ENCODE peak calls at places on chromosomes 16 and 17, in nine cellular contexts. One of them, this sample, is unnamed.

GRCh38 chr16:88549671-88550643 is 20.2 kb upstream of the ZC3H18 start:
- DNase-seq in gastrocnemius medialis: no peak
- DNase-seq in esophagus squamous epithelium: no peak
- DNase-seq in A549: no peak
- DNase-seq in ovary: no peak
- DNase-seq in heart left ventricle: peak; percentile 45
- DNase-seq in GM12892: no peak
- DNase-seq in H1: no peak
- DNase-seq in sigmoid colon: no peak
- DNase-seq in this sample: no peak

GRCh38 chr16:2385441-2385840 is 43.8 kb upstream of the CCNF start:
- DNase-seq in A549: no peak
- DNase-seq in ovary: no peak
- DNase-seq in heart left ventricle: no peak
- DNase-seq in sigmoid colon: no peak
- DNase-seq in gastrocnemius medialis: no peak
- DNase-seq in GM12892: no peak
- DNase-seq in esophagus squamous epithelium: no peak
- DNase-seq in H1: no peak
- DNase-seq in this sample: no peak

GRCh38 chr16:68086860-68087268 is 1.7 kb downstream of the NFATC3 start:
- DNase-seq in sigmoid colon: no peak
- DNase-seq in esophagus squamous epithelium: no peak
- DNase-seq in ovary: no peak
- DNase-seq in gastrocnemius medialis: no peak
- DNase-seq in A549: no peak
- DNase-seq in heart left ventricle: no peak
- DNase-seq in H1: no peak
- DNase-seq in GM12892: no peak
- DNase-seq in this sample: no peak

GRCh38 chr17:74282587-74283370 is 8.7 kb downstream of the DNAI2 start:
- DNase-seq in GM12892: no peak
- DNase-seq in esophagus squamous epithelium: no peak
- DNase-seq in gastrocnemius medialis: no peak
- DNase-seq in heart left ventricle: no peak
- DNase-seq in ovary: no peak
- DNase-seq in A549: peak; percentile 38
- DNase-seq in H1: no peak
- DNase-seq in sigmoid colon: no peak
- DNase-seq in this sample: no peak

GRCh38 chr16:82715160-82715559 is 88.4 kb downstream of the CDH13 start:
- DNase-seq in ovary: no peak
- DNase-seq in esophagus squamous epithelium: no peak
- DNase-seq in GM12892: no peak
- DNase-seq in H1: no peak
- DNase-seq in A549: no peak
- DNase-seq in heart left ventricle: peak; percentile 34
- DNase-seq in sigmoid colon: no peak
- DNase-seq in gastrocnemius medialis: no peak
- DNase-seq in this sample: no peak

GRCh38 chr16:58727796-58728568 is 6.1 kb downstream of the GOT2 start:
- DNase-seq in esophagus squamous epithelium: no peak
- DNase-seq in gastrocnemius medialis: no peak
- DNase-seq in heart left ventricle: no peak
- DNase-seq in A549: no peak
- DNase-seq in sigmoid colon: no peak
- DNase-seq in H1: no peak
- DNase-seq in ovary: no peak
- DNase-seq in GM12892: no peak
- DNase-seq in this sample: no peak

GRCh38 chr17:8629371-8630226 is 926 bp downstream of the MYH10 start:
- DNase-seq in ovary: peak; percentile 63
- DNase-seq in sigmoid colon: peak; percentile 80
- DNase-seq in heart left ventricle: peak; percentile 46
- DNase-seq in GM12892: peak; percentile 11
- DNase-seq in H1: no peak
- DNase-seq in A549: peak; percentile 17
- DNase-seq in gastrocnemius medialis: no peak
- DNase-seq in esophagus squamous epithelium: no peak
- DNase-seq in this sample: peak; percentile 88

GRCh38 chr17:81956607-81957589 is 4.1 kb downstream of the NOTUM start:
- DNase-seq in GM12892: no peak
- DNase-seq in heart left ventricle: no peak
- DNase-seq in H1: no peak
- DNase-seq in sigmoid colon: no peak
- DNase-seq in esophagus squamous epithelium: no peak
- DNase-seq in ovary: no peak
- DNase-seq in A549: no peak
- DNase-seq in gastrocnemius medialis: no peak
- DNase-seq in this sample: no peak

GRCh38 chr17:40320771-40321501 is 12.0 kb downstream of the RARA start:
- DNase-seq in H1: no peak
- DNase-seq in sigmoid colon: peak; percentile 92
- DNase-seq in A549: no peak
- DNase-seq in gastrocnemius medialis: peak; percentile 59
- DNase-seq in GM12892: no peak
- DNase-seq in ovary: peak; percentile 83
- DNase-seq in esophagus squamous epithelium: no peak
- DNase-seq in heart left ventricle: peak; percentile 81
- DNase-seq in this sample: peak; percentile 96

GRCh38 chr17:61400786-61401279 is 1.2 kb downstream of the TBX2 start:
- DNase-seq in A549: no peak
- DNase-seq in H1: no peak
- DNase-seq in esophagus squamous epithelium: no peak
- DNase-seq in ovary: no peak
- DNase-seq in gastrocnemius medialis: no peak
- DNase-seq in sigmoid colon: peak; percentile 58
- DNase-seq in heart left ventricle: peak; percentile 18
- DNase-seq in GM12892: no peak
- DNase-seq in this sample: no peak

GRCh38 chr17:61398721-61399130 is 917 bp upstream of the TBX2 start:
- DNase-seq in H1: no peak
- DNase-seq in sigmoid colon: no peak
- DNase-seq in A549: no peak
- DNase-seq in esophagus squamous epithelium: no peak
- DNase-seq in gastrocnemius medialis: no peak
- DNase-seq in heart left ventricle: no peak
- DNase-seq in GM12892: no peak
- DNase-seq in ovary: no peak
- DNase-seq in this sample: no peak

GRCh38 chr17:61400058-61400785 is 579 bp downstream of the TBX2 start:
- DNase-seq in H1: no peak
- DNase-seq in ovary: peak; percentile 53
- DNase-seq in gastrocnemius medialis: no peak
- DNase-seq in esophagus squamous epithelium: no peak
- DNase-seq in GM12892: no peak
- DNase-seq in sigmoid colon: peak; percentile 60
- DNase-seq in heart left ventricle: peak; percentile 47
- DNase-seq in A549: peak; percentile 71
- DNase-seq in this sample: no peak

GRCh38 chr17:61401280-61402072 is 1.8 kb downstream of the TBX2 start:
- DNase-seq in GM12892: no peak
- DNase-seq in sigmoid colon: no peak
- DNase-seq in esophagus squamous epithelium: no peak
- DNase-seq in heart left ventricle: peak; percentile 25
- DNase-seq in A549: no peak
- DNase-seq in gastrocnemius medialis: no peak
- DNase-seq in H1: no peak
- DNase-seq in ovary: no peak
- DNase-seq in this sample: no peak

GRCh38 chr17:61399131-61400057 is at the start of gene TBX2:
- DNase-seq in gastrocnemius medialis: peak; percentile 19
- DNase-seq in A549: peak; percentile 92
- DNase-seq in H1: no peak
- DNase-seq in GM12892: no peak
- DNase-seq in ovary: peak; percentile 71
- DNase-seq in sigmoid colon: peak; percentile 78
- DNase-seq in esophagus squamous epithelium: no peak
- DNase-seq in heart left ventricle: peak; percentile 90
- DNase-seq in this sample: no peak
- TF ChIP-seq POLR2A in gastrocnemius medialis: no peak
- TF ChIP-seq POLR2A in A549: peak; percentile 43
- TF ChIP-seq POLR2A in H1: no peak
- TF ChIP-seq POLR2A in GM12892: no peak
- TF ChIP-seq POLR2A in ovary: no peak
- TF ChIP-seq POLR2A in sigmoid colon: no peak
- TF ChIP-seq POLR2A in esophagus squamous epithelium: peak; percentile 45
- TF ChIP-seq POLR2A in heart left ventricle: peak; percentile 50
- TF ChIP-seq POLR2A in this sample: no peak

GRCh38 chr17:42818379-42818778 is 5.7 kb downstream of the BECN1 start:
- DNase-seq in A549: no peak
- DNase-seq in sigmoid colon: no peak
- DNase-seq in H1: no peak
- DNase-seq in esophagus squamous epithelium: no peak
- DNase-seq in gastrocnemius medialis: no peak
- DNase-seq in GM12892: no peak
- DNase-seq in ovary: no peak
- DNase-seq in heart left ventricle: no peak
- DNase-seq in this sample: no peak

GRCh38 chr17:42809250-42809649 is 10.6 kb downstream of the CNTD1 start:
- DNase-seq in A549: peak; percentile 27
- DNase-seq in heart left ventricle: no peak
- DNase-seq in GM12892: no peak
- DNase-seq in esophagus squamous epithelium: no peak
- DNase-seq in ovary: peak; percentile 60
- DNase-seq in sigmoid colon: peak; percentile 87
- DNase-seq in gastrocnemius medialis: peak; percentile 24
- DNase-seq in H1: no peak
- DNase-seq in this sample: no peak

GRCh38 chr17:42819939-42820535 is 4.0 kb downstream of the BECN1 start:
- DNase-seq in esophagus squamous epithelium: no peak
- DNase-seq in heart left ventricle: peak; percentile 50
- DNase-seq in gastrocnemius medialis: no peak
- DNase-seq in H1: no peak
- DNase-seq in sigmoid colon: no peak
- DNase-seq in ovary: no peak
- DNase-seq in A549: peak; percentile 84
- DNase-seq in GM12892: no peak
- DNase-seq in this sample: no peak

GRCh38 chr17:42817866-42818265 is 6.2 kb downstream of the BECN1 start:
- DNase-seq in gastrocnemius medialis: no peak
- DNase-seq in heart left ventricle: no peak
- DNase-seq in sigmoid colon: no peak
- DNase-seq in GM12892: no peak
- DNase-seq in ovary: no peak
- DNase-seq in A549: no peak
- DNase-seq in H1: no peak
- DNase-seq in esophagus squamous epithelium: no peak
- DNase-seq in this sample: no peak

DNA sequence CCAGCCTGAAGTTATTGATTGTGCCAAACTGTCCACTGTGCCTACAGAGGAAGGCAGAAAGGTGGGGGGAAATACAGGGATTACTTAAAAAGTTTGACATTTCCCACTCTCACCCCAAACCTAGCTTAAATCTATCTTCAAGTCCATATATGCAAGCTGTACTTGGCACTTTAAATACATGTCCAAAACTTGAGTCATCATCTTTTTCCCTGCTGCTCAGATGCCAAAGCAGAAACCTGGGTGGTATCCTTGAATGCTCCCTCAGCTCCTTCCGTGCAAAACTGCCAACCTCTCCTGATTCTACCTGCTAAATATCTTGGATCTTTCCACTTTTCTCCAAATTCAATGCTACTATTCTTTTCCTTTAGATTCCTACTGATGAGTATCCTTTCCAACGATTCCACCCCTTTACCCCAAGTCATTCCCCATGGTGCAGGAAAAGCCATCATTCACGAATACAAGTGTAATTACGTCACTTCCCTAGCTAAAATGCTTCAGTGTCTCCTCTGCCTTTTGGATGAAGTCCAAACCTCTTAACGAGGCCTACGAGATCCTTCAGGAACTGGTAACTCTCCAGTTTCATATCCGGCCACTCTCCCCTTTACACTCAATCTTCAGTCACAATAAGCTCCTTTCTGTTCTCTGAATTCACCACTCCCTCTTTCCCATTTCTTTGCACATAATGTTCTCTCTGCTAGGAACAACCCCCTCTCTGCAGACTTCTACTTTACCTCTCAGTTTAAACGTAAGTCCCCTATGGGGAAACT is 9.3 kb downstream of the BECN1 start:
- DNase-seq in heart left ventricle: no peak
- DNase-seq in gastrocnemius medialis: no peak
- DNase-seq in sigmoid colon: no peak
- DNase-seq in esophagus squamous epithelium: no peak
- DNase-seq in A549: no peak
- DNase-seq in H1: no peak
- DNase-seq in ovary: no peak
- DNase-seq in GM12892: no peak
- DNase-seq in this sample: no peak
- TF ChIP-seq POLR2A in heart left ventricle: no peak
- TF ChIP-seq POLR2A in gastrocnemius medialis: no peak
- TF ChIP-seq POLR2A in sigmoid colon: no peak
- TF ChIP-seq POLR2A in esophagus squamous epithelium: no peak
- TF ChIP-seq POLR2A in A549: no peak
- TF ChIP-seq POLR2A in H1: no peak
- TF ChIP-seq POLR2A in ovary: no peak
- TF ChIP-seq POLR2A in GM12892: no peak
- TF ChIP-seq POLR2A in this sample: no peak

GRCh38 chr17:76078859-76079576 is at the start of gene ZACN:
- DNase-seq in sigmoid colon: no peak
- DNase-seq in gastrocnemius medialis: no peak
- DNase-seq in heart left ventricle: no peak
- DNase-seq in H1: no peak
- DNase-seq in GM12892: no peak
- DNase-seq in ovary: no peak
- DNase-seq in A549: no peak
- DNase-seq in esophagus squamous epithelium: no peak
- DNase-seq in this sample: no peak
- TF ChIP-seq POLR2A in sigmoid colon: no peak
- TF ChIP-seq POLR2A in gastrocnemius medialis: no peak
- TF ChIP-seq POLR2A in heart left ventricle: no peak
- TF ChIP-seq POLR2A in H1: no peak
- TF ChIP-seq POLR2A in GM12892: no peak
- TF ChIP-seq POLR2A in ovary: no peak
- TF ChIP-seq POLR2A in A549: no peak
- TF ChIP-seq POLR2A in esophagus squamous epithelium: no peak
- TF ChIP-seq POLR2A in this sample: no peak

DNA sequence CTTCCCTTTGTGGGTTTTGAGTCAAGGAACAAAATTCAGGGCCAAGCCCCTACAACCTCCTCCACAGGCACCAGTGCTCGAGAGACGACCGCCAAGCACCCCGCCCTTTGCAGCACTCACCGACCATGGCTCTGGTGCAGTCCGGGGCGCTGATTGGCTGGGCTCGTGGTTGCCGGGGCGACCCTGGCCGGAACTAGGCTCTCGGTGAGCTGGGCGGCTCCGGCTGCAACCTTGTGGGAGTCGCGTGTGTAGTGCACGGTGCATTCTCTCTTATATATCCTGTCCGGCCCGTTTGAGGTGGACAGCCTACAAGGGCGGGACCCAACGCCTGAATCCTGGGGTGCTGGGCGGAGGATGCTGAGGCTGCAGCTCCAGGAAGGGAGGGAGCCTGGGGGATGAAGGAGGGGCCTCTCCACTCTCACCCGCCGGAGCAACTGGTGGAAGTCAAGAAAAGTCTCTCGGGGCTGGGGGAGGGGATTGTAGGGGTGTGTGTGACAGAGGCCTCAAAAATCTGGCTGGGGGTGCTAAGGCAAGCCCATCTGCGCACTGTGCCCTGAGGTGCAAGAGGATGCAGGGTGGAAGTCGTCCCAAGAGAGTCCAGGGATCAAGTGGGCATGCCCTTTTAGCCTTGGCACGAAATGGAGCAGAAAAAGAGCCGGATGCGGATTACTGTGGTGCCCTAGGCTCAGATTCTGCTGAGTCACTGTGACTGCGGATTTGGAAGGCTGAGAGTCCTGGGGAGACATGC is at the start of gene NQO1:
- DNase-seq in H1: peak; percentile 90
- DNase-seq in heart left ventricle: peak; percentile 94
- DNase-seq in sigmoid colon: peak; percentile 97
- DNase-seq in GM12892: peak; percentile 94
- DNase-seq in A549: peak; percentile 100
- DNase-seq in gastrocnemius medialis: peak; percentile 86
- DNase-seq in ovary: peak; percentile 88
- DNase-seq in esophagus squamous epithelium: peak; percentile 74
- DNase-seq in this sample: peak; percentile 98
- TF ChIP-seq POLR2A in H1: no peak
- TF ChIP-seq POLR2A in heart left ventricle: peak; percentile 66
- TF ChIP-seq POLR2A in sigmoid colon: no peak
- TF ChIP-seq POLR2A in GM12892: peak; percentile 82
- TF ChIP-seq POLR2A in A549: peak; percentile 99
- TF ChIP-seq POLR2A in gastrocnemius medialis: peak; percentile 61
- TF ChIP-seq POLR2A in ovary: peak; percentile 13
- TF ChIP-seq POLR2A in esophagus squamous epithelium: peak; percentile 68
- TF ChIP-seq POLR2A in this sample: no peak